ENCODE peak calls at places on chromosomes 13 and 19, in eight cellular contexts. V is astrocyte, J is heart right ventricle, L is pancreas, F is upper lobe of right lung, G is left lung, Q is body of pancreas, O is testis. U is an unnamed sample. For H3K4me1, the result is how much of the 10 kb centered on the place peaks cover.

GRCh38 chr13:26583662-26584061 is 26.2 kb downstream of the WASF3 start:
- DNase-seq in G (no peak), J (no peak), F (no peak), V (no peak), L (no peak), O (no peak), Q (no peak), U (no peak)

GRCh38 chr19:43489310-43489709 is 15.2 kb downstream of the PHLDB3 start:
- DNase-seq in F (no peak), V (no peak), L (no peak), Q (no peak), G (no peak), O (no peak), J (peak), U (no peak)

GRCh38 chr19:40091205-40092129 is 724 bp upstream of the ZNF780A start:
- DNase-seq in J (no peak), L (no peak), V (no peak), G (no peak), O (no peak), F (no peak), Q (no peak), U (no peak)

GRCh38 chr13:66835040-66835628 is 395.0 kb downstream of the PCDH9 start:
- DNase-seq in F (no peak), L (peak), G (peak), V (peak), O (peak), Q (peak), J (peak), U (peak)

GRCh38 chr19:49916839-49917733 is 11.9 kb upstream of the ATF5 start:
- DNase-seq in O (no peak), V (no peak), F (no peak), G (no peak), L (no peak), Q (no peak), J (no peak), U (no peak)

GRCh38 chr13:94312511-94313191 is 166.8 kb downstream of the DCT start:
- DNase-seq in L (no peak), Q (no peak), O (no peak), G (peak), J (no peak), F (no peak), V (no peak), U (no peak)

GRCh38 chr13:113327391-113327765 is 30.3 kb downstream of the LAMP1 start:
- DNase-seq in V (no peak), L (no peak), Q (no peak), G (no peak), J (no peak), O (no peak), F (no peak), U (no peak)

GRCh38 chr19:5891572-5891937 is 12.0 kb downstream of the NDUFA11 start:
- DNase-seq in Q (no peak), G (no peak), L (no peak), O (no peak), V (no peak), J (no peak), F (no peak), U (no peak)

GRCh38 chr19:36060430-36060829 is 5.7 kb downstream of the WDR62 start:
- DNase-seq in F (no peak), G (no peak), J (peak), V (peak), L (no peak), O (peak), Q (no peak), U (no peak)

GRCh38 chr13:35796627-35797026 is 320.1 kb upstream of the MAB21L1 start:
- DNase-seq in V (no peak), J (no peak), F (no peak), L (no peak), O (no peak), Q (no peak), G (no peak), U (no peak)

GRCh38 chr13:112727581-112727980 is 37.7 kb downstream of the ATP11A start:
- DNase-seq in V (no peak), L (no peak), G (no peak), O (no peak), Q (no peak), J (no peak), F (peak), U (no peak)

GRCh38 chr13:43986395-43986794 is 106.7 kb downstream of the LACC1 start:
- DNase-seq in Q (no peak), G (no peak), F (no peak), V (no peak), L (no peak), O (no peak), J (peak), U (no peak)

GRCh38 chr19:13026478-13026999 is 31.3 kb downstream of the NFIX start:
- DNase-seq in G (no peak), O (no peak), L (peak), F (no peak), V (peak), J (no peak), Q (peak), U (no peak)

GRCh38 chr13:111881700-111882099 is 185.2 kb upstream of the SOX1 start:
- DNase-seq in L (no peak), Q (no peak), O (no peak), J (no peak), G (no peak), V (no peak), F (no peak), U (no peak)

GRCh38 chr19:23716792-23717191 is 29.8 kb upstream of the ZNF675 start:
- DNase-seq in V (no peak), G (no peak), L (no peak), O (no peak), Q (no peak), F (no peak), J (no peak), U (no peak)

GRCh38 chr19:52494518-52494917 is 33.0 kb upstream of the ZNF808 start:
- DNase-seq in V (no peak), G (no peak), L (no peak), J (no peak), F (no peak), Q (no peak), O (no peak), U (no peak)

GRCh38 chr19:21321996-21322395 is 7.2 kb downstream of the ZNF708 start:
- DNase-seq in L (no peak), G (no peak), V (peak), O (no peak), J (no peak), Q (no peak), F (no peak), U (no peak)

GRCh38 chr19:5193192-5193591 is 147.4 kb downstream of the PTPRS start:
- DNase-seq in L (no peak), Q (no peak), F (no peak), J (no peak), V (no peak), O (no peak), G (no peak), U (no peak)

GRCh38 chr19:4575978-4576933 is 16.8 kb upstream of the SEMA6B start:
- DNase-seq in F (peak), O (peak), J (peak), Q (peak), L (peak), V (peak), G (peak), U (no peak)

GRCh38 chr19:6801397-6802086 is 29.0 kb downstream of the VAV1 start:
- DNase-seq in L (peak), V (peak), O (peak), G (peak), J (peak), Q (peak), F (peak), U (peak)

GRCh38 chr13:43235028-43235427 is 211.6 kb downstream of the DNAJC15 start:
- DNase-seq in J (no peak), F (no peak), Q (no peak), L (no peak), G (no peak), V (no peak), O (no peak), U (no peak)

GRCh38 chr19:6062274-6062673 is 48.0 kb downstream of the RFX2 start:
- DNase-seq in Q (no peak), O (peak), J (peak), V (peak), F (peak), G (peak), L (no peak), U (peak)

GRCh38 chr13:66218583-66218982 is 1011.6 kb downstream of the PCDH9 start:
- DNase-seq in F (no peak), J (no peak), G (no peak), Q (no peak), O (no peak), L (no peak), V (no peak), U (no peak)

GRCh38 chr19:18894254-18895037 is 1.5 kb downstream of the CERS1 start:
- DNase-seq in F (no peak), O (peak), G (no peak), Q (no peak), J (no peak), V (peak), L (no peak), U (no peak)

GRCh38 chr13:45950343-45950995 is 98.9 kb upstream of the SIAH3 start:
- DNase-seq in O (no peak), G (no peak), F (no peak), L (no peak), V (no peak), Q (no peak), J (no peak), U (no peak)

GRCh38 chr19:10450853-10451609 is 30.7 kb downstream of the PDE4A start:
- DNase-seq in L (no peak), Q (no peak), V (no peak), G (no peak), F (no peak), O (peak), J (no peak), U (peak)

GRCh38 chr13:108363651-108364050 is 94.1 kb downstream of the TNFSF13B start:
- DNase-seq in V (no peak), O (no peak), L (no peak), J (no peak), Q (no peak), G (no peak), F (no peak), U (no peak)

GRCh38 chr19:2800506-2800905 is 15.2 kb downstream of the THOP1 start:
- DNase-seq in O (no peak), G (peak), J (no peak), L (no peak), V (no peak), Q (no peak), F (no peak), U (no peak)

GRCh38 chr13:19685445-19685844 is 52.0 kb downstream of the MPHOSPH8 start:
- DNase-seq in V (no peak), O (no peak), L (no peak), F (no peak), Q (no peak), J (no peak), G (no peak), U (no peak)

GRCh38 chr13:26529441-26529840 is 28.0 kb upstream of the WASF3 start:
- DNase-seq in L (peak), O (peak), J (peak), V (peak), G (no peak), Q (peak), F (no peak), U (no peak)

GRCh38 chr13:112572408-112572807 is 15.5 kb downstream of the TUBGCP3 start:
- DNase-seq in J (no peak), V (no peak), F (no peak), L (no peak), Q (no peak), G (no peak), O (no peak), U (no peak)

GRCh38 chr19:7516281-7516862 is 469 bp downstream of the ZNF358 start:
- DNase-seq in Q (no peak), V (no peak), G (no peak), O (no peak), J (no peak), F (no peak), L (no peak), U (no peak)

GRCh38 chr13:90413548-90413947 is 933.9 kb upstream of the MIR17HG start:
- DNase-seq in O (no peak), Q (no peak), J (no peak), V (no peak), L (no peak), G (no peak), F (no peak), U (no peak)

GRCh38 chr19:43510713-43511112 is 6.2 kb upstream of the PHLDB3 start:
- DNase-seq in F (no peak), Q (no peak), O (no peak), G (no peak), V (no peak), L (no peak), J (no peak), U (no peak)

GRCh38 chr19:8552810-8553209 is 24.4 kb downstream of the MYO1F start:
- DNase-seq in L (no peak), Q (no peak), G (no peak), J (no peak), O (peak), V (peak), F (no peak), U (no peak)

GRCh38 chr13:41766439-41766838 is 194.5 kb downstream of the VWA8 start:
- DNase-seq in Q (no peak), V (no peak), G (no peak), L (no peak), J (no peak), O (no peak), F (no peak), U (no peak)

GRCh38 chr13:63625869-63626268 is 2210.2 kb upstream of the PCDH20 start:
- DNase-seq in J (no peak), O (no peak), F (no peak), Q (no peak), L (no peak), V (peak), G (no peak), U (no peak)

GRCh38 chr19:16824658-16825311 is 4.4 kb upstream of the SIN3B start:
- DNase-seq in J (no peak), G (no peak), L (no peak), F (no peak), Q (no peak), V (peak), O (no peak), U (no peak)

GRCh38 chr19:16820056-16820455 is 9.1 kb upstream of the SIN3B start:
- DNase-seq in Q (no peak), V (no peak), L (no peak), F (no peak), O (peak), G (no peak), J (no peak), U (no peak)

GRCh38 chr19:16825312-16826168 is 3.7 kb upstream of the SIN3B start:
- DNase-seq in F (no peak), L (peak), O (peak), G (no peak), J (peak), V (peak), Q (peak), U (peak)

GRCh38 chr19:16821081-16821480 is 8.1 kb upstream of the SIN3B start:
- DNase-seq in L (no peak), F (no peak), J (no peak), V (no peak), G (no peak), O (no peak), Q (no peak), U (no peak)

GRCh38 chr19:16822648-16823047 is 6.5 kb upstream of the SIN3B start:
- DNase-seq in O (no peak), Q (no peak), G (no peak), L (no peak), J (no peak), F (no peak), V (no peak), U (no peak)
- H3K4me1 ChIP-seq in O (half or more), Q (under half), G (under half), L (under half), J (under half), F (under half), V (under half), U (under half)

DNA sequence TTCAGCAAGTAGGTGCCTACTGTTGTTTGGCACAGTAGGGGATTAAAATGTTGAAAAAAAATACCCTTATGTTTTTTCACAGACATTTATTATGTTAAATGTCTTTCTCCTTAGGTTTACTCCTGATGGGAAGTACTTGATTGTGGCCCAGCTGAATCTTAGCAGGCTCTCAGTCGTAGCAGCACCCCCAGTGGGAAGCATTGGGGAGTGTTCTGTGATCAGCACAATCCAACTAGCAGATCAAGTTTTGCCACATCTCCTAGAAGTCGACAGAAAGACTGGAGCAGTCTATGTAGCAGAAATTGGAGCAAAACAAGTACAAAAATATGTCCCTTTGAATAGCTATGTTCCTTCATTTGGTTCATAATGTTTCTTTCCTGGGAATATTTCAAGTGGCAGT is 9.3 kb downstream of the NHLRC3 start:
- DNase-seq in F (no peak), Q (no peak), G (no peak), O (no peak), J (no peak), V (no peak), L (no peak), U (no peak)
- TF ChIP-seq CTCF in F (peak), Q (peak), G (no peak), O (no peak), J (no peak), V (no peak), L (no peak), U (no peak)

DNA sequence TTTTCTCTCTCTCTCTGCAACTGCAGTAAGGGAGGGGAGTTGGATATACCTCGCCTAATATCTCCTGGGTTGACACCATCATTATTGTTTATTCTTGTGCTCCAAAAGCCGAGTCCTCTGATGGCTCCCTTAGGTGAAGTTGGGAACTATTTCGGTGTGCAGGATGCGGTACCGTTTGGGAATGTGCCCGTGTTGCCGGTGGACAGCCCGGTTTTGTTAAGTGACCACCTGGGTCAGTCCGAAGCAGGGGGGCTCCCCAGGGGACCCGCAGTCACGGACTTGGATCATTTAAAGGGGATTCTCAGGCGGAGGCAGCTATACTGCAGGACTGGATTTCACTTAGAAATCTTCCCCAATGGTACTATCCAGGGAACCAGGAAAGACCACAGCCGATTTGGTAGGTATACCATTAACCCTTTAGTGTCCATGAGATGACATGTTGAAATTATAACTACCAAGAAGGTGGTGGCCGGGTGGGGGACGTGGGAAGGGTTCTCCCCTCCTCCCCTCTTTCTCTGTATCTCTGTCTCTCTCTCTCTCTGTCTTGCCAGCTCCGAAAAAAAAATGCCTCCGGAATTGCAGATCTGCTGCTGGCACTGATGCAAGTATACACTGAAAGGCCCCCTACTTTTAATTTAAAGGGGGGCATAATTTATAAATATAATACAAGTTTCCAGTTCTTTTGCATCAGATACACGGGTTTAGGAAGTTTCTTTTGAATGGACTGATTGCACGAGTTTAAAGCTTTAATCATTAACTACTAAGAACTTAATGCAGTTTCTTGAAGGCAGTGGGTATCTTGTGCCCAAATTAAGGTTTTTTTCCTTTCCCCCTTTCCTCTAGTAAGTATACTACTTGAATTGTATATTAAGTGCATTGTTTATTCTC is 1.2 kb downstream of the FGF9 start:
- DNase-seq in O (no peak), V (no peak), F (no peak), Q (no peak), G (no peak), J (no peak), L (no peak), U (no peak)
- H3K4me3 ChIP-seq in O (peak), V (no peak), F (peak), Q (peak), G (peak), J (peak), L (no peak), U (no peak)

DNA sequence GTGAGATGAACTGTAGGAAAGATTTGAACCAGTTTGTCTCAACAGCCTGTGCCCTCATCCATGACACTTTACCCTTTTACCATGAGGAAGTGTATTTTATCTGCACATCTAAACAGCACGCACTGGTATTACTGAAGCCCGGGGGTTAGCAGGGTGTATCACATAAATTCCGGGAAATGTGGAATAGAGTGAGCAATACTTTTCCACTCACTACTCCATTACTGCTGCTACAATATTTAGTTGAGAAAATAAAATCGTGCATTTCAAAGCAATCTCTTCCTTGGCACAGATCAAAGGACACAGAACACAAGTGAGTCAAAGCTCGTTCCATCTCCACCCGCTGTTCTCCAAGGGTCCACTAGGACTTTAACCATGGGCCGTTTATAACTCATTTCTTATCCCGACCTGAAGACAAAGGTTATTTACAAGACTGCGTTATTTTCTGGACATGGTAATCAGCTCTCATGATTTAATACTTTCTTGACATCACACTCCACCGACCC is 35.2 kb downstream of the STK24 start:
- DNase-seq in F (no peak), L (no peak), V (no peak), J (no peak), O (no peak), Q (no peak), G (no peak), U (no peak)
- H3K4me1 ChIP-seq in F (half or more), L (under half), V (under half), J (half or more), O (under half), Q (half or more), G (under half), U (half or more)

GRCh38 chr19:55447421-55448174 is 4.5 kb upstream of the SHISA7 start:
- DNase-seq in O (no peak), V (no peak), G (no peak), J (no peak), L (no peak), F (no peak), Q (no peak), U (no peak)
- TF ChIP-seq CTCF in O (no peak), V (no peak), G (no peak), J (no peak), L (no peak), F (no peak), Q (no peak), U (no peak)

GRCh38 chr19:53977429-53977990 is 13.9 kb upstream of the CACNG6 start:
- DNase-seq in Q (peak), J (peak), O (peak), V (peak), G (no peak), L (peak), F (no peak), U (no peak)
- H3K4me3 ChIP-seq in Q (no peak), J (peak), O (peak), V (peak), G (peak), L (no peak), F (peak), U (no peak)

U was measured in mucosa of descending colon.